ENCODE peak calls at places on chromosomes 13 and 19, in six cellular contexts. D is body of pancreas, Y is SK-N-SH, S is transverse colon, Z is mucosa of descending colon, P is testis. I is an unnamed sample. For H3K4me1, the result is how much of the 10 kb centered on the place peaks cover.

GRCh38 chr13:99800951-99801350 is 170.6 kb downstream of the ZIC5 start:
- DNase-seq in D (no peak), Y (no peak), S (no peak), Z (no peak), P (no peak), I (no peak)

GRCh38 chr13:20654156-20654555 is 49.3 kb upstream of the IL17D start:
- DNase-seq in D (no peak), Y (no peak), S (no peak), Z (no peak), P (no peak), I (peak)

GRCh38 chr19:44603201-44603945 is 10.0 kb upstream of the IGSF23 start:
- DNase-seq in D (no peak), Y (no peak), S (no peak), Z (no peak), P (no peak), I (peak)

GRCh38 chr19:32876919-32877285 is 7.3 kb upstream of the SLC7A9 start:
- DNase-seq in D (no peak), Y (no peak), S (peak), Z (peak), P (no peak), I (peak)

GRCh38 chr13:78382946-78383542 is 220.3 kb downstream of the POU4F1 start:
- DNase-seq in D (no peak), Y (no peak), S (no peak), Z (no peak), P (no peak), I (no peak)

GRCh38 chr13:110261166-110262081 is 45.5 kb downstream of the COL4A1 start:
- DNase-seq in D (no peak), Y (no peak), S (no peak), Z (no peak), P (no peak), I (no peak)

GRCh38 chr13:44837250-44837649 is 152.0 kb downstream of the NUFIP1 start:
- DNase-seq in D (no peak), Y (no peak), S (no peak), Z (no peak), P (no peak), I (peak)

GRCh38 chr13:26663801-26664200 is 96.8 kb downstream of the GPR12 start:
- DNase-seq in D (no peak), Y (no peak), S (no peak), Z (no peak), P (no peak), I (no peak)

GRCh38 chr13:60170414-60170813 is 6.7 kb upstream of the DIAPH3 start:
- DNase-seq in D (no peak), Y (no peak), S (no peak), Z (no peak), P (no peak), I (no peak)

GRCh38 chr13:37475966-37476365 is 122.6 kb downstream of the POSTN start:
- DNase-seq in D (no peak), Y (no peak), S (no peak), Z (no peak), P (no peak), I (no peak)

GRCh38 chr13:28867564-28867963 is 47.4 kb downstream of the MTUS2 start:
- DNase-seq in D (no peak), Y (no peak), S (no peak), Z (no peak), P (no peak), I (no peak)

GRCh38 chr13:76812206-76812882 is 73.9 kb downstream of the KCTD12 start:
- DNase-seq in D (peak), Y (peak), S (no peak), Z (no peak), P (peak), I (no peak)

GRCh38 chr19:14562660-14563589 is 8.9 kb downstream of the NDUFB7 start:
- DNase-seq in D (no peak), Y (peak), S (no peak), Z (no peak), P (no peak), I (no peak)

GRCh38 chr19:49468746-49469447 is 5.1 kb upstream of the FLT3LG start:
- DNase-seq in D (peak), Y (no peak), S (peak), Z (peak), P (peak), I (peak)

GRCh38 chr13:52765991-52766390 is 26.4 kb upstream of the CNMD start:
- DNase-seq in D (no peak), Y (no peak), S (no peak), Z (no peak), P (no peak), I (no peak)

GRCh38 chr13:45695198-45695730 is 6.9 kb upstream of the CBY2 start:
- DNase-seq in D (no peak), Y (no peak), S (no peak), Z (no peak), P (no peak), I (no peak)

GRCh38 chr13:111474136-111475002 is 153.9 kb downstream of the TEX29 start:
- DNase-seq in D (peak), Y (peak), S (no peak), Z (no peak), P (peak), I (peak)

GRCh38 chr13:98622926-98623325 is 46.0 kb upstream of the STK24 start:
- DNase-seq in D (no peak), Y (peak), S (no peak), Z (no peak), P (no peak), I (no peak)

GRCh38 chr13:74306496-74306895 is 172.3 kb upstream of the KLF12 start:
- DNase-seq in D (no peak), Y (peak), S (no peak), Z (no peak), P (no peak), I (no peak)

GRCh38 chr13:79442706-79443105 is 36.7 kb upstream of the RBM26 start:
- DNase-seq in D (no peak), Y (no peak), S (no peak), Z (no peak), P (no peak), I (no peak)

GRCh38 chr13:66673401-66673800 is 556.7 kb downstream of the PCDH9 start:
- DNase-seq in D (no peak), Y (no peak), S (no peak), Z (no peak), P (no peak), I (peak)

GRCh38 chr19:12750851-12751250 is 740 bp upstream of the BEST2 start:
- DNase-seq in D (no peak), Y (peak), S (no peak), Z (no peak), P (no peak), I (peak)

GRCh38 chr19:6073858-6074708 is 36.2 kb downstream of the RFX2 start:
- DNase-seq in D (no peak), Y (no peak), S (no peak), Z (no peak), P (no peak), I (no peak)

DNA sequence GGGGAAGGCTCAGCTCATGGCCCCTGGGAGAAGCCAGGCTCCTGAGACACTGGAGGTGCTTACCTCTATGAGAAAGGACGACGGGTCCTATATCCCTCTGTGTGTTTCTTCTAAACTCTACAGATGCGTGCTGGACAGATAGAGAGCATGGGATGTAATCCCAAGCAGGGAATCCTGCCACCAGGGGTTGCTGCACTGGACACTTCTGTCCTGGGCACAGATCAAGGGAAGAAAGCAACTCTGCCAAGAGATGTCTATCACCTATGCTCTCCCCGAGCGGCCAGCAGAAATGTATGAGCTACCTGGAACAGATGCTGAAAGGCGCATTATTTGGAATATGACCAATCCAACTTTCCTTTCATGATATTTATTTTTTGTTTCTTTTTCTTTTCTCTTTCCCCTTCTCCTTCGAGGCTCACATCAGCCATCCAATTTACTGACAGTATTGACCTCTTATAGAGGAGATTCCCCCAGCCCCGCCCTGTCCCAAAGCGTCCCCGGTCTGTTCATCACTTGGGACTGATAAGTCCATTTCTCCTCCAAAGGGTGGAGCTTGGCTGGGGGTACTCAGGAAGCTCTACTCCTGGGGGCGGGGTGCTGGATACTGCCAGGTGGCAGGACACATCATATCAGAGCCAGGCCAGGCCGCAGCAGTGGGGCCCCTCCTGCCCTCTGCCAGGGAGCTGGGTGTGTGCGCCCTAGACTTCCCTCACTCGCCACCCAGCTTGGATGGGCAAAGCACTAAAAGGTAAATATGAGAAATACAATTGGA is 34.2 kb downstream of the TSHZ3 start:
- DNase-seq in D (no peak), Y (peak), S (no peak), Z (no peak), P (no peak), I (no peak)
- H3K4me1 ChIP-seq in D (under half), Y (half or more), S (under half), Z (under half), P (under half), I (under half)

GRCh38 chr13:91346848-91347211 is 657 bp upstream of the MIR17HG start:
- DNase-seq in D (peak), Y (peak), S (peak), Z (no peak), P (no peak), I (no peak)

GRCh38 chr13:91349992-91350911 is 2.8 kb downstream of the MIR17HG start:
- DNase-seq in D (no peak), Y (no peak), S (no peak), Z (no peak), P (no peak), I (peak)

GRCh38 chr13:91347212-91347995 is at the start of gene MIR17HG:
- DNase-seq in D (peak), Y (peak), S (peak), Z (peak), P (peak), I (peak)

GRCh38 chr13:91348906-91349435 is 1.5 kb downstream of the MIR17HG start:
- DNase-seq in D (peak), Y (peak), S (peak), Z (peak), P (peak), I (peak)

DNA sequence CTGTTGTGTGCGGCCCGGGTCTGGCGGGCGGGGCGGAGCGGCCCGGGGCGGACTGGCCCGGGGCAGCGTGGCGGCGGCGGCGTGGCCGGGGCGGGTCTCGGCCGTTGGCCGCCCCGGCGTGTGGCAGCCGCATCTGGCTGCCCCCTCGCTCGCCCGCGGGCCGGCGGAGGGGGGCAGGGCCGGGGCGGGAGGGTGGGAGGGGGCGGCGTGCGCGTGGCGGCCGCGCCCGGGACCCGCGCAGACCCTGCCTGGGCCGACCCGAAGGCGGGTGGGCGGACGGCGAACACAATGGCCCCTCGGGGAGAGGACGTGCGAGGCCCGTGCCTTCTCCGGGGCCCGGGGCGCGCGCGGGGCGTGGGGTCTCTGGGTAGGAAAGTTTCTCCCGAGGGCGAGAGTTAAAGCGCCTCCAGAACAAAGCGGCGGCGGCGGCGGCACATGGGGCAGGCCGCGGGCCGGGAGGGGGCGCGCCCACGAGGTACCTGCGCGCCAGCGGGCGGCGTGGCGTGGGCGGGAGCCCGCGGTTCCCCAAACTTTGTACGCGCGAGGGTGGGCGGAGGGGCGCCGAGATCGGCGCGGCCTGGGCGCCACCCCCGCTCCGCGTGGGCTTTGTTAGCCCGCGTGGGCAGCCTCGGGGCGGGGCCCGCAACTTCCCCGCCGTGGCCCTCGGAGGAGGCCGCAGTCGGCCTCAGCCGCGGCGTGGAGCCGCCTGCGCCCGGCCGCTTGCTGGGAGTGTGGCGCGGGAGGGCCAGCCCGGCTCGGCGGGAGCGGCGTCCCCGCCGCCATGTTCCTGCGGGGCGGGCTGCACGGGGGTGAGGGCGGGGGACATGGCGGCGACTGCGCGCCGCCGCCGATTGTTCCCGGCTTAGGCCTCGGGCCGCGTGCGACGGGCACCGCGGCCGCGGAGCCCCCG is 764 bp downstream of the MIR17HG start:
- DNase-seq in D (peak), Y (no peak), S (peak), Z (peak), P (peak), I (peak)
- H3K4me1 ChIP-seq in D (under half), Y (under half), S (under half), Z (under half), P (under half), I (under half)

GRCh38 chr13:40981361-40981760 is 37.8 kb downstream of the ELF1 start:
- DNase-seq in D (no peak), Y (no peak), S (no peak), Z (no peak), P (no peak), I (no peak)
- H3K4me1 ChIP-seq in D (half or more), Y (under half), S (under half), Z (under half), P (under half), I (under half)

GRCh38 chr19:48249502-48250014 is 6.2 kb downstream of the CARD8 start:
- DNase-seq in D (peak), Y (no peak), S (peak), Z (peak), P (peak), I (no peak)
- H3K4me1 ChIP-seq in D (under half), Y (under half), S (under half), Z (under half), P (under half), I (under half)

DNA sequence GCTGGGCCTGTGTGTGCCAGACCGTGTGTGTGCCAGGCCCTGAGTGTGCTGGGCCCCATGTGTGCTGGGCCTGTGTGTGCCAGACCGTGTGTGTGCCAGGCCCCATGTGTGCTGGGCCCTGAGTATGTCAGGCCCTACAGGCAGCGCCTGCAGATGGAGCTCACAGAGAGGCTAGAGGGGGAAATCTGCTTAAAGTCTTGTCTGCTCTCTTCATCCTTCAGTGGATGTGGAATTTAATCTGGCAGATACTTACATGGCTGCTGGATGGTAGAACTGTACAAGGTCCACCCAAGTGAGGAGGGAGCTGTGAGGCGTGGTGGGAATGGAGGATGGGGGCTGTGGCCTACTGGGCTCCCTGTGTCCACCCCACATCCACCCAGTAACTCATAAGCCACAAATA is 53.7 kb downstream of the C13orf46 start:
- DNase-seq in D (no peak), Y (no peak), S (no peak), Z (no peak), P (peak), I (no peak)
- H3K4me1 ChIP-seq in D (under half), Y (under half), S (under half), Z (under half), P (under half), I (under half)

I was measured in osteoblast.